ENCODE peak calls at places on chromosomes 16 and 17, in seven cellular contexts. One of them, this sample, is unnamed. For H3K4me1, the result is how much of the 10 kb centered on the place peaks cover.

GRCh38 chr17:8357910-8358309 is 18.3 kb downstream of the ODF4 start:
- DNase-seq in heart left ventricle: no peak
- DNase-seq in tibial nerve: no peak
- DNase-seq in Peyer's patch: no peak
- DNase-seq in prostate gland: no peak
- DNase-seq in esophagus squamous epithelium: no peak
- DNase-seq in stomach: no peak
- DNase-seq in this sample: no peak

GRCh38 chr17:14699569-14700190 is 398.8 kb downstream of the HS3ST3B1 start:
- DNase-seq in heart left ventricle: no peak
- DNase-seq in tibial nerve: no peak
- DNase-seq in Peyer's patch: no peak
- DNase-seq in prostate gland: no peak
- DNase-seq in esophagus squamous epithelium: no peak
- DNase-seq in stomach: no peak
- DNase-seq in this sample: no peak

GRCh38 chr17:73956595-73957465 is 246.6 kb upstream of the RPL38 start:
- DNase-seq in heart left ventricle: no peak
- DNase-seq in tibial nerve: peak
- DNase-seq in Peyer's patch: peak
- DNase-seq in prostate gland: no peak
- DNase-seq in esophagus squamous epithelium: no peak
- DNase-seq in stomach: peak
- DNase-seq in this sample: peak

GRCh38 chr16:549544-550263 is 10.5 kb upstream of the PRR35 start:
- DNase-seq in heart left ventricle: no peak
- DNase-seq in tibial nerve: no peak
- DNase-seq in Peyer's patch: no peak
- DNase-seq in prostate gland: no peak
- DNase-seq in esophagus squamous epithelium: no peak
- DNase-seq in stomach: no peak
- DNase-seq in this sample: no peak

GRCh38 chr17:69975808-69976207 is 99.2 kb upstream of the KCNJ16 start:
- DNase-seq in heart left ventricle: no peak
- DNase-seq in tibial nerve: no peak
- DNase-seq in Peyer's patch: no peak
- DNase-seq in prostate gland: no peak
- DNase-seq in esophagus squamous epithelium: no peak
- DNase-seq in stomach: no peak
- DNase-seq in this sample: no peak

GRCh38 chr16:71954699-71955195 is 45.5 kb downstream of the PKD1L3 start:
- DNase-seq in heart left ventricle: no peak
- DNase-seq in tibial nerve: no peak
- DNase-seq in Peyer's patch: no peak
- DNase-seq in prostate gland: no peak
- DNase-seq in esophagus squamous epithelium: no peak
- DNase-seq in stomach: no peak
- DNase-seq in this sample: no peak

GRCh38 chr17:51164911-51165679 is 1.1 kb upstream of the NME2 start:
- DNase-seq in heart left ventricle: no peak
- DNase-seq in tibial nerve: no peak
- DNase-seq in Peyer's patch: no peak
- DNase-seq in prostate gland: no peak
- DNase-seq in esophagus squamous epithelium: no peak
- DNase-seq in stomach: no peak
- DNase-seq in this sample: peak

GRCh38 chr16:67301080-67301757 is 21.9 kb downstream of the PLEKHG4 start:
- DNase-seq in heart left ventricle: peak
- DNase-seq in tibial nerve: peak
- DNase-seq in Peyer's patch: no peak
- DNase-seq in prostate gland: peak
- DNase-seq in esophagus squamous epithelium: no peak
- DNase-seq in stomach: peak
- DNase-seq in this sample: no peak

DNA sequence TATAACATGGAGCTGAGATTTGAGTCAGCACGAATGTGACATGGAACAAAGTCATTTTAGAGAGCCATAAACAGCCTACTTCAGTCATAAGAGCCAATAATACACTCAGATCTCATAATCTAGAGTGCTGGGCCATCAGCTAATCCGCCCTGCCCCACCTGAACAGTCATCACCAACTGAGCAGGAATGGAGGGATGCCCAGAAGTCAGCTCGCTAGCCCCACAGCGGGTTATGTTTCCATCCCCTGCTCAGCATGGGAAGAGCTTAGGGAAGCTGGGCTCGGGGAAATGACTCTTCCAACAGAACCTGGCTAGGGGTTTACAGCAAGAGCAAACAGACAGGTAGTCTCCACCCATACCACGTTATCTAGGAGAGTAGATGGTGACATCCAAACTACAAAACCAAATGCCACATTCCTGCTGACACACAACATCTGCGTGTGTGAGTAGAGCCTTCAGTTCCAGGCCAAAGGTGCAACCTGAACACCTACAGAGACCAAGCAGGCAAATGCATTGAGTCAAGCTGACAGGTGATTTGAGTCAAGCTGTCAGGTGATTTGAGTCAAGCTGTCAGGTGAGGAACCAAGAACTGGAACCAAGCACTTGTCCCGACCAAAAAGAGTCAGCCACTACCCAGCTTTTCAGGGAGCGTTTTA is 2.0 kb downstream of the TMEM11 start:
- DNase-seq in heart left ventricle: no peak
- DNase-seq in tibial nerve: no peak
- DNase-seq in Peyer's patch: no peak
- DNase-seq in prostate gland: no peak
- DNase-seq in esophagus squamous epithelium: no peak
- DNase-seq in stomach: no peak
- DNase-seq in this sample: no peak
- H3K4me3 ChIP-seq in heart left ventricle: no peak
- H3K4me3 ChIP-seq in tibial nerve: no peak
- H3K4me3 ChIP-seq in Peyer's patch: no peak
- H3K4me3 ChIP-seq in prostate gland: no peak
- H3K4me3 ChIP-seq in esophagus squamous epithelium: no peak
- H3K4me3 ChIP-seq in stomach: peak
- H3K4me3 ChIP-seq in this sample: no peak

GRCh38 chr17:10197362-10197720 is 1.1 kb downstream of the GAS7 start:
- DNase-seq in heart left ventricle: peak
- DNase-seq in tibial nerve: no peak
- DNase-seq in Peyer's patch: no peak
- DNase-seq in prostate gland: no peak
- DNase-seq in esophagus squamous epithelium: no peak
- DNase-seq in stomach: no peak
- DNase-seq in this sample: no peak

GRCh38 chr17:10200016-10200415 is 1.6 kb upstream of the GAS7 start:
- DNase-seq in heart left ventricle: no peak
- DNase-seq in tibial nerve: no peak
- DNase-seq in Peyer's patch: no peak
- DNase-seq in prostate gland: peak
- DNase-seq in esophagus squamous epithelium: no peak
- DNase-seq in stomach: no peak
- DNase-seq in this sample: no peak

GRCh38 chr17:10197721-10198508 is 491 bp downstream of the GAS7 start:
- DNase-seq in heart left ventricle: peak
- DNase-seq in tibial nerve: no peak
- DNase-seq in Peyer's patch: no peak
- DNase-seq in prostate gland: no peak
- DNase-seq in esophagus squamous epithelium: no peak
- DNase-seq in stomach: no peak
- DNase-seq in this sample: peak

GRCh38 chr17:10196936-10197335 is 1.5 kb downstream of the GAS7 start:
- DNase-seq in heart left ventricle: no peak
- DNase-seq in tibial nerve: no peak
- DNase-seq in Peyer's patch: no peak
- DNase-seq in prostate gland: no peak
- DNase-seq in esophagus squamous epithelium: no peak
- DNase-seq in stomach: no peak
- DNase-seq in this sample: no peak

GRCh38 chr17:10198509-10199249 is at the start of gene GAS7:
- DNase-seq in heart left ventricle: peak
- DNase-seq in tibial nerve: peak
- DNase-seq in Peyer's patch: peak
- DNase-seq in prostate gland: peak
- DNase-seq in esophagus squamous epithelium: no peak
- DNase-seq in stomach: peak
- DNase-seq in this sample: peak
- TF ChIP-seq POLR2A in heart left ventricle: no peak
- TF ChIP-seq POLR2A in tibial nerve: no peak
- TF ChIP-seq POLR2A in Peyer's patch: no peak
- TF ChIP-seq POLR2A in prostate gland: no peak
- TF ChIP-seq POLR2A in esophagus squamous epithelium: no peak
- TF ChIP-seq POLR2A in stomach: no peak
- TF ChIP-seq POLR2A in this sample: no peak

DNA sequence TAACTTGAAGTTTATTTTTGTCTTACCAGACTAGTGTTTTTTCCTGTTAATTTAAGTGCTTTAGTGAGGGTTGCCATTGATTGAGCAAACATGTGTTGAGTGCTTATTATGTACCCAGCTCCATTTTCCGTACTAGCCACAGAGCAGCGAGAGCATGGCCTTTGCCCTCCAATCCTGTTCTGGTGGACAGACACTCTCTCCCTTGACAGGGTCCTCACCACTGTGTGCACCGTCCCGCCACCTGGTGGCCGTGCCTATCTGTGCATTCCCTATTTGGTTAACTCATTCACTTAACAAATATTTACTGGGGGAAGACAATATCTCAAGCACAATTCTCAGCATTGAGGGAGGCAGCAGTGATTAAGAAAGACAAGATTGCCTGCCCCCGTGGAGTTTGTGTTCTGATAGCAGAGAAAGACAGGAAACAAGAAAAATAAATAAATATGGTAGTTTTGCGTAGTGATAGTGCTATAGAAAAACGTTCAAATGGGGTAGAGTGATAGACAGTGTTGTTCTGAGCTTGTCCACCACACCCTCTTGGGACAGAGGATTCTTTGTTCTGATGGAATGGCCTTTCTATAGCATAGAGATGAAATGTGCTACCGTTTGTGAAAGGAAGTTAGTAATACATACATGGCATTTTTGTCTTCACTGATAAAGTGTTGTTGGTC is 13.0 kb downstream of the CDH13 start:
- DNase-seq in heart left ventricle: peak
- DNase-seq in tibial nerve: no peak
- DNase-seq in Peyer's patch: peak
- DNase-seq in prostate gland: no peak
- DNase-seq in esophagus squamous epithelium: no peak
- DNase-seq in stomach: peak
- DNase-seq in this sample: peak
- H3K4me1 ChIP-seq in heart left ventricle: under half
- H3K4me1 ChIP-seq in tibial nerve: under half
- H3K4me1 ChIP-seq in Peyer's patch: under half
- H3K4me1 ChIP-seq in prostate gland: under half
- H3K4me1 ChIP-seq in esophagus squamous epithelium: under half
- H3K4me1 ChIP-seq in stomach: under half
- H3K4me1 ChIP-seq in this sample: under half

GRCh38 chr16:17518441-17518840 is 47.7 kb upstream of the XYLT1 start:
- DNase-seq in heart left ventricle: no peak
- DNase-seq in tibial nerve: no peak
- DNase-seq in Peyer's patch: no peak
- DNase-seq in prostate gland: no peak
- DNase-seq in esophagus squamous epithelium: no peak
- DNase-seq in stomach: no peak
- DNase-seq in this sample: no peak

GRCh38 chr16:17512636-17513220 is 42.0 kb upstream of the XYLT1 start:
- DNase-seq in heart left ventricle: no peak
- DNase-seq in tibial nerve: no peak
- DNase-seq in Peyer's patch: no peak
- DNase-seq in prostate gland: no peak
- DNase-seq in esophagus squamous epithelium: no peak
- DNase-seq in stomach: no peak
- DNase-seq in this sample: no peak

GRCh38 chr16:17519041-17519440 is 48.3 kb upstream of the XYLT1 start:
- DNase-seq in heart left ventricle: no peak
- DNase-seq in tibial nerve: no peak
- DNase-seq in Peyer's patch: no peak
- DNase-seq in prostate gland: no peak
- DNase-seq in esophagus squamous epithelium: no peak
- DNase-seq in stomach: no peak
- DNase-seq in this sample: no peak

GRCh38 chr16:17519556-17519955 is 48.8 kb upstream of the XYLT1 start:
- DNase-seq in heart left ventricle: no peak
- DNase-seq in tibial nerve: no peak
- DNase-seq in Peyer's patch: no peak
- DNase-seq in prostate gland: no peak
- DNase-seq in esophagus squamous epithelium: no peak
- DNase-seq in stomach: no peak
- DNase-seq in this sample: no peak

DNA sequence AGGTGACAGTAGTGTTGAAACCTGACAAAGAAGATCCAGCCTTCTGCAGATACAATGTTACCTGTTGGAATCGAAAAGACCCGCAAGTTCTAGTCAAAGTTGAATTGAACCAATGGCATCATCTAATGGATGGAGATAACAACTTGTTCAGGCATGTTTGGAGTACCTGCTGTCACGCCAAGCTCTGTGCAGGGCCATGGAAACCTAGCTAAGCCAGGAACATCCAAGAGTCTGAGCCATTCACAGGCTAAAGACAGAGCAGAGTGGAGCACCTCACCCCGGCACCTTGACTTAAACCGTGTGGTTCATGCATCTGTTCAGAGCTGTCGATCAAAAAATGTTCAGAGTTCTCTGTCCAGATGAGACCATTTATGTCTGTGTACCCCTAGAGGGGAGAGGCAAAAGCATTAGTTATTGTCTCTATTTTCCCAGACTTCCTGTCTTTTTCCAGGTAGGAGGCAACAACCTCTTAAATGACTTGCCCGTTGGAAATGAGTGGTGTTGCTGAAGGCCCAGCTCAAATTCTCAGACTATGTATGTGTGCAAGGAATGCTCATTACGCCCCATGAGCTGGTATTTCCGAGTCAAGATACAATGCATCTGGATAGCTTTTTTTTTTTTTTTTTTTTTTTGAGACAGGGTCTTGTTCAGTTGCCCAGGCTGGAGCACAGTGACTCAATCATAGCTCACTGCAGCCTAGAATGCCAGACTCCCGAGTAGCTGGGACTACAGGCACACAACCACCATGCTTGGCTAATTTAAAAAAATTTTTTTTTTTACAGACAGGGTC is 44.9 kb upstream of the XYLT1 start:
- DNase-seq in heart left ventricle: no peak
- DNase-seq in tibial nerve: no peak
- DNase-seq in Peyer's patch: no peak
- DNase-seq in prostate gland: no peak
- DNase-seq in esophagus squamous epithelium: no peak
- DNase-seq in stomach: no peak
- DNase-seq in this sample: no peak
- H3K4me3 ChIP-seq in heart left ventricle: no peak
- H3K4me3 ChIP-seq in tibial nerve: no peak
- H3K4me3 ChIP-seq in Peyer's patch: no peak
- H3K4me3 ChIP-seq in prostate gland: no peak
- H3K4me3 ChIP-seq in esophagus squamous epithelium: no peak
- H3K4me3 ChIP-seq in stomach: no peak
- H3K4me3 ChIP-seq in this sample: no peak

DNA sequence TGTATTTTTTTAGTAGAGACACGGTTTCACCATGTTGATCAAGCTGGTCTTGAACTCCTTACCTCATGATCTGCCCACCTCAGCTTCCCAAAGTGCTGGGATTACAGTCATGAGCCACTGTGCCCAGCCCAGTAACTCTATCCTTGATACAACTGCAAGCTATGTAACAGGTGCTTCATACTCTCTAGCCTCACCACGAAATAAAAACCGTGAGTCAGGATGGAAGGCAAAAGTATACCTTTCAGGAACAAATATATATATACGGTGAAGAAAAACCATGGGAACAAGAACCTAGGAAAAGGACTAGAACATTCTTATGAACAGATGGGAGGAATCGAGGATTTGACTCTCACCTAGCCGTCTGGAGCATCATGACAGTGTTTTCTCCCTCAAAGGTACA is 9.6 kb upstream of the FBF1 start:
- DNase-seq in heart left ventricle: no peak
- DNase-seq in tibial nerve: no peak
- DNase-seq in Peyer's patch: no peak
- DNase-seq in prostate gland: no peak
- DNase-seq in esophagus squamous epithelium: no peak
- DNase-seq in stomach: no peak
- DNase-seq in this sample: no peak
- TF ChIP-seq POLR2A in heart left ventricle: no peak
- TF ChIP-seq POLR2A in tibial nerve: no peak
- TF ChIP-seq POLR2A in Peyer's patch: no peak
- TF ChIP-seq POLR2A in prostate gland: no peak
- TF ChIP-seq POLR2A in esophagus squamous epithelium: no peak
- TF ChIP-seq POLR2A in stomach: no peak
- TF ChIP-seq POLR2A in this sample: no peak